ENCODE peak calls at places on chromosomes 4 and X, in eight cellular contexts. One of them, this sample, is unnamed.

GRCh38 chrX:134753185-134754008 is 95.1 kb upstream of the PLAC1 start:
- DNase-seq in progenitor cell of endocrine pancreas: no peak
- DNase-seq in stimulated activated CD8-positive, alpha-beta memory T cell treated with anti-CD3 and anti-CD28 coated beads, Interleukin-7, amount 100 ng/mL, for 48 hours: no peak
- DNase-seq in substantia nigra: no peak
- DNase-seq in activated B cell treated with CpG ODN at 0.5 μM for 24 hours: no peak
- DNase-seq in aorta: no peak
- DNase-seq in DMS 273 treated with DMSO at 0.1 percent for 48 hours: peak
- DNase-seq in activated T-cell treated with anti-CD3 and anti-CD28 coated beads, Interleukin-2, amount 50 U/mL, for 24 hours: no peak
- DNase-seq in this sample: peak

GRCh38 chr4:100169796-100170485 is 20.3 kb downstream of the DDIT4L start:
- DNase-seq in progenitor cell of endocrine pancreas: no peak
- DNase-seq in stimulated activated CD8-positive, alpha-beta memory T cell treated with anti-CD3 and anti-CD28 coated beads, Interleukin-7, amount 100 ng/mL, for 48 hours: no peak
- DNase-seq in substantia nigra: no peak
- DNase-seq in activated B cell treated with CpG ODN at 0.5 μM for 24 hours: no peak
- DNase-seq in aorta: no peak
- DNase-seq in DMS 273 treated with DMSO at 0.1 percent for 48 hours: peak
- DNase-seq in activated T-cell treated with anti-CD3 and anti-CD28 coated beads, Interleukin-2, amount 50 U/mL, for 24 hours: no peak
- DNase-seq in this sample: peak

GRCh38 chrX:39418936-39419659 is 617.8 kb downstream of the MID1IP1 start:
- DNase-seq in progenitor cell of endocrine pancreas: no peak
- DNase-seq in stimulated activated CD8-positive, alpha-beta memory T cell treated with anti-CD3 and anti-CD28 coated beads, Interleukin-7, amount 100 ng/mL, for 48 hours: no peak
- DNase-seq in substantia nigra: no peak
- DNase-seq in activated B cell treated with CpG ODN at 0.5 μM for 24 hours: no peak
- DNase-seq in aorta: no peak
- DNase-seq in DMS 273 treated with DMSO at 0.1 percent for 48 hours: no peak
- DNase-seq in activated T-cell treated with anti-CD3 and anti-CD28 coated beads, Interleukin-2, amount 50 U/mL, for 24 hours: no peak
- DNase-seq in this sample: peak

GRCh38 chr4:108053281-108053701 is 63.6 kb downstream of the HADH start:
- DNase-seq in progenitor cell of endocrine pancreas: no peak
- DNase-seq in stimulated activated CD8-positive, alpha-beta memory T cell treated with anti-CD3 and anti-CD28 coated beads, Interleukin-7, amount 100 ng/mL, for 48 hours: no peak
- DNase-seq in substantia nigra: no peak
- DNase-seq in activated B cell treated with CpG ODN at 0.5 μM for 24 hours: no peak
- DNase-seq in aorta: no peak
- DNase-seq in DMS 273 treated with DMSO at 0.1 percent for 48 hours: no peak
- DNase-seq in activated T-cell treated with anti-CD3 and anti-CD28 coated beads, Interleukin-2, amount 50 U/mL, for 24 hours: no peak
- DNase-seq in this sample: no peak

GRCh38 chrX:132292753-132293152 is 73.5 kb upstream of the RAP2C start:
- DNase-seq in progenitor cell of endocrine pancreas: no peak
- DNase-seq in stimulated activated CD8-positive, alpha-beta memory T cell treated with anti-CD3 and anti-CD28 coated beads, Interleukin-7, amount 100 ng/mL, for 48 hours: no peak
- DNase-seq in substantia nigra: no peak
- DNase-seq in activated B cell treated with CpG ODN at 0.5 μM for 24 hours: no peak
- DNase-seq in aorta: no peak
- DNase-seq in DMS 273 treated with DMSO at 0.1 percent for 48 hours: no peak
- DNase-seq in activated T-cell treated with anti-CD3 and anti-CD28 coated beads, Interleukin-2, amount 50 U/mL, for 24 hours: no peak
- DNase-seq in this sample: no peak

GRCh38 chrX:111244238-111244750 is 26.0 kb downstream of the CAPN6 start:
- DNase-seq in progenitor cell of endocrine pancreas: no peak
- DNase-seq in stimulated activated CD8-positive, alpha-beta memory T cell treated with anti-CD3 and anti-CD28 coated beads, Interleukin-7, amount 100 ng/mL, for 48 hours: no peak
- DNase-seq in substantia nigra: no peak
- DNase-seq in activated B cell treated with CpG ODN at 0.5 μM for 24 hours: no peak
- DNase-seq in aorta: no peak
- DNase-seq in DMS 273 treated with DMSO at 0.1 percent for 48 hours: peak
- DNase-seq in activated T-cell treated with anti-CD3 and anti-CD28 coated beads, Interleukin-2, amount 50 U/mL, for 24 hours: no peak
- DNase-seq in this sample: peak

GRCh38 chrX:37590047-37590446 is 18.6 kb downstream of the LANCL3 start:
- DNase-seq in progenitor cell of endocrine pancreas: no peak
- DNase-seq in stimulated activated CD8-positive, alpha-beta memory T cell treated with anti-CD3 and anti-CD28 coated beads, Interleukin-7, amount 100 ng/mL, for 48 hours: no peak
- DNase-seq in substantia nigra: no peak
- DNase-seq in activated B cell treated with CpG ODN at 0.5 μM for 24 hours: no peak
- DNase-seq in aorta: no peak
- DNase-seq in DMS 273 treated with DMSO at 0.1 percent for 48 hours: no peak
- DNase-seq in activated T-cell treated with anti-CD3 and anti-CD28 coated beads, Interleukin-2, amount 50 U/mL, for 24 hours: no peak
- DNase-seq in this sample: no peak

GRCh38 chr4:140157341-140157740 is 3.4 kb upstream of the MAML3 start:
- DNase-seq in progenitor cell of endocrine pancreas: no peak
- DNase-seq in stimulated activated CD8-positive, alpha-beta memory T cell treated with anti-CD3 and anti-CD28 coated beads, Interleukin-7, amount 100 ng/mL, for 48 hours: no peak
- DNase-seq in substantia nigra: no peak
- DNase-seq in activated B cell treated with CpG ODN at 0.5 μM for 24 hours: no peak
- DNase-seq in aorta: no peak
- DNase-seq in DMS 273 treated with DMSO at 0.1 percent for 48 hours: no peak
- DNase-seq in activated T-cell treated with anti-CD3 and anti-CD28 coated beads, Interleukin-2, amount 50 U/mL, for 24 hours: no peak
- DNase-seq in this sample: no peak

GRCh38 chrX:64205441-64205734 is at the start of gene AMER1:
- DNase-seq in progenitor cell of endocrine pancreas: no peak
- DNase-seq in stimulated activated CD8-positive, alpha-beta memory T cell treated with anti-CD3 and anti-CD28 coated beads, Interleukin-7, amount 100 ng/mL, for 48 hours: no peak
- DNase-seq in substantia nigra: no peak
- DNase-seq in activated B cell treated with CpG ODN at 0.5 μM for 24 hours: no peak
- DNase-seq in aorta: no peak
- DNase-seq in DMS 273 treated with DMSO at 0.1 percent for 48 hours: no peak
- DNase-seq in activated T-cell treated with anti-CD3 and anti-CD28 coated beads, Interleukin-2, amount 50 U/mL, for 24 hours: no peak
- DNase-seq in this sample: peak

GRCh38 chrX:140766024-140766611 is 56.6 kb downstream of the LINC00632 start:
- DNase-seq in progenitor cell of endocrine pancreas: peak
- DNase-seq in stimulated activated CD8-positive, alpha-beta memory T cell treated with anti-CD3 and anti-CD28 coated beads, Interleukin-7, amount 100 ng/mL, for 48 hours: no peak
- DNase-seq in substantia nigra: no peak
- DNase-seq in activated B cell treated with CpG ODN at 0.5 μM for 24 hours: no peak
- DNase-seq in aorta: peak
- DNase-seq in DMS 273 treated with DMSO at 0.1 percent for 48 hours: no peak
- DNase-seq in activated T-cell treated with anti-CD3 and anti-CD28 coated beads, Interleukin-2, amount 50 U/mL, for 24 hours: peak
- DNase-seq in this sample: no peak

GRCh38 chrX:17375631-17376380 is 806 bp downstream of the NHS start:
- DNase-seq in progenitor cell of endocrine pancreas: peak
- DNase-seq in stimulated activated CD8-positive, alpha-beta memory T cell treated with anti-CD3 and anti-CD28 coated beads, Interleukin-7, amount 100 ng/mL, for 48 hours: no peak
- DNase-seq in substantia nigra: no peak
- DNase-seq in activated B cell treated with CpG ODN at 0.5 μM for 24 hours: no peak
- DNase-seq in aorta: peak
- DNase-seq in DMS 273 treated with DMSO at 0.1 percent for 48 hours: no peak
- DNase-seq in activated T-cell treated with anti-CD3 and anti-CD28 coated beads, Interleukin-2, amount 50 U/mL, for 24 hours: no peak
- DNase-seq in this sample: no peak

GRCh38 chr4:133156096-133156495 is 7.0 kb downstream of the PCDH10 start:
- DNase-seq in progenitor cell of endocrine pancreas: no peak
- DNase-seq in stimulated activated CD8-positive, alpha-beta memory T cell treated with anti-CD3 and anti-CD28 coated beads, Interleukin-7, amount 100 ng/mL, for 48 hours: no peak
- DNase-seq in substantia nigra: peak
- DNase-seq in activated B cell treated with CpG ODN at 0.5 μM for 24 hours: no peak
- DNase-seq in aorta: no peak
- DNase-seq in DMS 273 treated with DMSO at 0.1 percent for 48 hours: no peak
- DNase-seq in activated T-cell treated with anti-CD3 and anti-CD28 coated beads, Interleukin-2, amount 50 U/mL, for 24 hours: no peak
- DNase-seq in this sample: no peak

GRCh38 chr4:100083289-100083688 is 107.0 kb downstream of the DDIT4L start:
- DNase-seq in progenitor cell of endocrine pancreas: no peak
- DNase-seq in stimulated activated CD8-positive, alpha-beta memory T cell treated with anti-CD3 and anti-CD28 coated beads, Interleukin-7, amount 100 ng/mL, for 48 hours: no peak
- DNase-seq in substantia nigra: no peak
- DNase-seq in activated B cell treated with CpG ODN at 0.5 μM for 24 hours: no peak
- DNase-seq in aorta: no peak
- DNase-seq in DMS 273 treated with DMSO at 0.1 percent for 48 hours: no peak
- DNase-seq in activated T-cell treated with anti-CD3 and anti-CD28 coated beads, Interleukin-2, amount 50 U/mL, for 24 hours: no peak
- DNase-seq in this sample: no peak

GRCh38 chr4:148651991-148652390 is 209.8 kb upstream of the NR3C2 start:
- DNase-seq in progenitor cell of endocrine pancreas: no peak
- DNase-seq in stimulated activated CD8-positive, alpha-beta memory T cell treated with anti-CD3 and anti-CD28 coated beads, Interleukin-7, amount 100 ng/mL, for 48 hours: no peak
- DNase-seq in substantia nigra: no peak
- DNase-seq in activated B cell treated with CpG ODN at 0.5 μM for 24 hours: no peak
- DNase-seq in aorta: no peak
- DNase-seq in DMS 273 treated with DMSO at 0.1 percent for 48 hours: no peak
- DNase-seq in activated T-cell treated with anti-CD3 and anti-CD28 coated beads, Interleukin-2, amount 50 U/mL, for 24 hours: no peak
- DNase-seq in this sample: no peak

GRCh38 chr4:60992037-60992436 is 208.1 kb upstream of the ADGRL3 start:
- DNase-seq in progenitor cell of endocrine pancreas: no peak
- DNase-seq in stimulated activated CD8-positive, alpha-beta memory T cell treated with anti-CD3 and anti-CD28 coated beads, Interleukin-7, amount 100 ng/mL, for 48 hours: no peak
- DNase-seq in substantia nigra: no peak
- DNase-seq in activated B cell treated with CpG ODN at 0.5 μM for 24 hours: no peak
- DNase-seq in aorta: no peak
- DNase-seq in DMS 273 treated with DMSO at 0.1 percent for 48 hours: no peak
- DNase-seq in activated T-cell treated with anti-CD3 and anti-CD28 coated beads, Interleukin-2, amount 50 U/mL, for 24 hours: no peak
- DNase-seq in this sample: no peak

GRCh38 chrX:71978164-71978563 is 67.5 kb downstream of the NHSL2 start:
- DNase-seq in progenitor cell of endocrine pancreas: no peak
- DNase-seq in stimulated activated CD8-positive, alpha-beta memory T cell treated with anti-CD3 and anti-CD28 coated beads, Interleukin-7, amount 100 ng/mL, for 48 hours: no peak
- DNase-seq in substantia nigra: no peak
- DNase-seq in activated B cell treated with CpG ODN at 0.5 μM for 24 hours: no peak
- DNase-seq in aorta: no peak
- DNase-seq in DMS 273 treated with DMSO at 0.1 percent for 48 hours: no peak
- DNase-seq in activated T-cell treated with anti-CD3 and anti-CD28 coated beads, Interleukin-2, amount 50 U/mL, for 24 hours: no peak
- DNase-seq in this sample: no peak

GRCh38 chrX:65587616-65588526 is 53.3 kb upstream of the LAS1L start:
- DNase-seq in progenitor cell of endocrine pancreas: no peak
- DNase-seq in stimulated activated CD8-positive, alpha-beta memory T cell treated with anti-CD3 and anti-CD28 coated beads, Interleukin-7, amount 100 ng/mL, for 48 hours: no peak
- DNase-seq in substantia nigra: no peak
- DNase-seq in activated B cell treated with CpG ODN at 0.5 μM for 24 hours: no peak
- DNase-seq in aorta: peak
- DNase-seq in DMS 273 treated with DMSO at 0.1 percent for 48 hours: peak
- DNase-seq in activated T-cell treated with anti-CD3 and anti-CD28 coated beads, Interleukin-2, amount 50 U/mL, for 24 hours: no peak
- DNase-seq in this sample: no peak

GRCh38 chr4:1550122-1551070 is 133.7 kb downstream of the FAM53A start:
- DNase-seq in progenitor cell of endocrine pancreas: no peak
- DNase-seq in stimulated activated CD8-positive, alpha-beta memory T cell treated with anti-CD3 and anti-CD28 coated beads, Interleukin-7, amount 100 ng/mL, for 48 hours: no peak
- DNase-seq in substantia nigra: no peak
- DNase-seq in activated B cell treated with CpG ODN at 0.5 μM for 24 hours: no peak
- DNase-seq in aorta: no peak
- DNase-seq in DMS 273 treated with DMSO at 0.1 percent for 48 hours: no peak
- DNase-seq in activated T-cell treated with anti-CD3 and anti-CD28 coated beads, Interleukin-2, amount 50 U/mL, for 24 hours: no peak
- DNase-seq in this sample: no peak

GRCh38 chr4:147846318-147847135 is 114.6 kb downstream of the ARHGAP10 start:
- DNase-seq in progenitor cell of endocrine pancreas: no peak
- DNase-seq in stimulated activated CD8-positive, alpha-beta memory T cell treated with anti-CD3 and anti-CD28 coated beads, Interleukin-7, amount 100 ng/mL, for 48 hours: no peak
- DNase-seq in substantia nigra: no peak
- DNase-seq in activated B cell treated with CpG ODN at 0.5 μM for 24 hours: no peak
- DNase-seq in aorta: no peak
- DNase-seq in DMS 273 treated with DMSO at 0.1 percent for 48 hours: no peak
- DNase-seq in activated T-cell treated with anti-CD3 and anti-CD28 coated beads, Interleukin-2, amount 50 U/mL, for 24 hours: no peak
- DNase-seq in this sample: no peak

GRCh38 chr4:113457886-113458285 is 303.7 kb downstream of the CAMK2D start:
- DNase-seq in progenitor cell of endocrine pancreas: no peak
- DNase-seq in stimulated activated CD8-positive, alpha-beta memory T cell treated with anti-CD3 and anti-CD28 coated beads, Interleukin-7, amount 100 ng/mL, for 48 hours: no peak
- DNase-seq in substantia nigra: no peak
- DNase-seq in activated B cell treated with CpG ODN at 0.5 μM for 24 hours: no peak
- DNase-seq in aorta: no peak
- DNase-seq in DMS 273 treated with DMSO at 0.1 percent for 48 hours: no peak
- DNase-seq in activated T-cell treated with anti-CD3 and anti-CD28 coated beads, Interleukin-2, amount 50 U/mL, for 24 hours: no peak
- DNase-seq in this sample: no peak

GRCh38 chr4:25011135-25011866 is 19.4 kb downstream of the LGI2 start:
- DNase-seq in progenitor cell of endocrine pancreas: no peak
- DNase-seq in stimulated activated CD8-positive, alpha-beta memory T cell treated with anti-CD3 and anti-CD28 coated beads, Interleukin-7, amount 100 ng/mL, for 48 hours: no peak
- DNase-seq in substantia nigra: no peak
- DNase-seq in activated B cell treated with CpG ODN at 0.5 μM for 24 hours: no peak
- DNase-seq in aorta: no peak
- DNase-seq in DMS 273 treated with DMSO at 0.1 percent for 48 hours: no peak
- DNase-seq in activated T-cell treated with anti-CD3 and anti-CD28 coated beads, Interleukin-2, amount 50 U/mL, for 24 hours: no peak
- DNase-seq in this sample: no peak

GRCh38 chrX:119190251-119190651 is 45.8 kb upstream of the PGRMC1 start:
- DNase-seq in progenitor cell of endocrine pancreas: no peak
- DNase-seq in stimulated activated CD8-positive, alpha-beta memory T cell treated with anti-CD3 and anti-CD28 coated beads, Interleukin-7, amount 100 ng/mL, for 48 hours: no peak
- DNase-seq in substantia nigra: no peak
- DNase-seq in activated B cell treated with CpG ODN at 0.5 μM for 24 hours: no peak
- DNase-seq in aorta: no peak
- DNase-seq in DMS 273 treated with DMSO at 0.1 percent for 48 hours: no peak
- DNase-seq in activated T-cell treated with anti-CD3 and anti-CD28 coated beads, Interleukin-2, amount 50 U/mL, for 24 hours: no peak
- DNase-seq in this sample: no peak

GRCh38 chr4:80036949-80037348 is 36.1 kb downstream of the ANTXR2 start:
- DNase-seq in progenitor cell of endocrine pancreas: no peak
- DNase-seq in stimulated activated CD8-positive, alpha-beta memory T cell treated with anti-CD3 and anti-CD28 coated beads, Interleukin-7, amount 100 ng/mL, for 48 hours: no peak
- DNase-seq in substantia nigra: no peak
- DNase-seq in activated B cell treated with CpG ODN at 0.5 μM for 24 hours: no peak
- DNase-seq in aorta: no peak
- DNase-seq in DMS 273 treated with DMSO at 0.1 percent for 48 hours: no peak
- DNase-seq in activated T-cell treated with anti-CD3 and anti-CD28 coated beads, Interleukin-2, amount 50 U/mL, for 24 hours: no peak
- DNase-seq in this sample: no peak

GRCh38 chrX:96474357-96475125 is 210.1 kb upstream of the DIAPH2 start:
- DNase-seq in progenitor cell of endocrine pancreas: no peak
- DNase-seq in stimulated activated CD8-positive, alpha-beta memory T cell treated with anti-CD3 and anti-CD28 coated beads, Interleukin-7, amount 100 ng/mL, for 48 hours: no peak
- DNase-seq in substantia nigra: no peak
- DNase-seq in activated B cell treated with CpG ODN at 0.5 μM for 24 hours: no peak
- DNase-seq in aorta: no peak
- DNase-seq in DMS 273 treated with DMSO at 0.1 percent for 48 hours: no peak
- DNase-seq in activated T-cell treated with anti-CD3 and anti-CD28 coated beads, Interleukin-2, amount 50 U/mL, for 24 hours: no peak
- DNase-seq in this sample: no peak

GRCh38 chrX:11464360-11464759 is 171.1 kb downstream of the AMELX start:
- DNase-seq in progenitor cell of endocrine pancreas: no peak
- DNase-seq in stimulated activated CD8-positive, alpha-beta memory T cell treated with anti-CD3 and anti-CD28 coated beads, Interleukin-7, amount 100 ng/mL, for 48 hours: no peak
- DNase-seq in substantia nigra: no peak
- DNase-seq in activated B cell treated with CpG ODN at 0.5 μM for 24 hours: no peak
- DNase-seq in aorta: no peak
- DNase-seq in DMS 273 treated with DMSO at 0.1 percent for 48 hours: no peak
- DNase-seq in activated T-cell treated with anti-CD3 and anti-CD28 coated beads, Interleukin-2, amount 50 U/mL, for 24 hours: no peak
- DNase-seq in this sample: no peak

GRCh38 chrX:40109288-40110008 is 11.7 kb upstream of the BCOR start:
- DNase-seq in progenitor cell of endocrine pancreas: peak
- DNase-seq in stimulated activated CD8-positive, alpha-beta memory T cell treated with anti-CD3 and anti-CD28 coated beads, Interleukin-7, amount 100 ng/mL, for 48 hours: no peak
- DNase-seq in substantia nigra: no peak
- DNase-seq in activated B cell treated with CpG ODN at 0.5 μM for 24 hours: peak
- DNase-seq in aorta: peak
- DNase-seq in DMS 273 treated with DMSO at 0.1 percent for 48 hours: no peak
- DNase-seq in activated T-cell treated with anti-CD3 and anti-CD28 coated beads, Interleukin-2, amount 50 U/mL, for 24 hours: no peak
- DNase-seq in this sample: peak

GRCh38 chr4:76690091-76690905 is 207.6 kb downstream of the SOWAHB start:
- DNase-seq in progenitor cell of endocrine pancreas: no peak
- DNase-seq in stimulated activated CD8-positive, alpha-beta memory T cell treated with anti-CD3 and anti-CD28 coated beads, Interleukin-7, amount 100 ng/mL, for 48 hours: no peak
- DNase-seq in substantia nigra: no peak
- DNase-seq in activated B cell treated with CpG ODN at 0.5 μM for 24 hours: no peak
- DNase-seq in aorta: no peak
- DNase-seq in DMS 273 treated with DMSO at 0.1 percent for 48 hours: no peak
- DNase-seq in activated T-cell treated with anti-CD3 and anti-CD28 coated beads, Interleukin-2, amount 50 U/mL, for 24 hours: no peak
- DNase-seq in this sample: no peak

This sample was measured in NCI-H446 treated with DMSO at 0.1 percent for 48 hours.